ENCODE peak calls at places on chromosomes 12 and 14, in six cellular contexts. U is H1, V is H9, T is IMR-90, K is mesendoderm, C is mesenchymal stem cell. A is an unnamed sample.

GRCh38 chr14:54564071-54564798 is 2.7 kb upstream of the SAMD4A start:
- DNase-seq in V (no peak), U (no peak), T (peak), K (peak), C (peak), A (peak)

GRCh38 chr12:953776-954175 is 4.3 kb upstream of the RAD52 start:
- DNase-seq in U (no peak), V (no peak), T (peak), C (peak), K (no peak), A (peak)

GRCh38 chr14:94540031-94540794 is 21.0 kb upstream of the SERPINA4 start:
- DNase-seq in T (peak), C (no peak), U (no peak), V (no peak), K (no peak), A (peak)

GRCh38 chr12:508795-509194 is 49.1 kb downstream of the B4GALNT3 start:
- DNase-seq in V (no peak), U (no peak), T (no peak), K (no peak), C (no peak), A (no peak)

GRCh38 chr12:48982397-48983080 is 4.4 kb downstream of the WNT1 start:
- DNase-seq in C (no peak), U (no peak), V (no peak), K (no peak), T (no peak), A (no peak)

GRCh38 chr12:6754406-6754805 is 1.5 kb upstream of the MLF2 start:
- DNase-seq in C (no peak), U (no peak), T (no peak), K (no peak), V (no peak), A (no peak)

GRCh38 chr12:105279460-105280056 is 43.6 kb upstream of the APPL2 start:
- DNase-seq in V (peak), C (no peak), K (no peak), T (no peak), U (peak), A (peak)

GRCh38 chr12:107818984-107819383 is 44.5 kb downstream of the ASCL4 start:
- DNase-seq in T (peak), V (no peak), U (no peak), K (no peak), C (no peak), A (no peak)

GRCh38 chr14:69648480-69649414 is 37.4 kb downstream of the SUSD6 start:
- DNase-seq in U (no peak), V (no peak), T (peak), K (no peak), C (peak), A (no peak)

GRCh38 chr14:102182190-102182589 is 42.5 kb downstream of the WDR20 start:
- DNase-seq in T (peak), C (peak), U (no peak), K (no peak), V (no peak), A (no peak)

GRCh38 chr12:90235642-90236041 is 527.0 kb upstream of the ATP2B1 start:
- DNase-seq in T (no peak), C (no peak), U (no peak), K (no peak), V (no peak), A (no peak)

GRCh38 chr12:12693111-12693671 is 2.8 kb downstream of the GPR19 start:
- DNase-seq in K (peak), V (no peak), T (no peak), U (no peak), C (no peak), A (no peak)

GRCh38 chr14:95300697-95301526 is 18.8 kb downstream of the CLMN start:
- DNase-seq in V (no peak), T (no peak), C (no peak), K (no peak), U (no peak), A (no peak)

GRCh38 chr12:74963867-74964331 is 245.7 kb downstream of the KCNC2 start:
- DNase-seq in C (no peak), K (no peak), V (no peak), U (no peak), T (no peak), A (no peak)

GRCh38 chr14:52012635-52013034 is 23.3 kb downstream of the RTRAF start:
- DNase-seq in C (peak), T (no peak), K (no peak), U (no peak), V (no peak), A (no peak)

GRCh38 chr12:20646239-20646827 is 48.8 kb upstream of the SLCO1C1 start:
- DNase-seq in T (peak), C (peak), U (no peak), K (peak), V (no peak), A (no peak)

GRCh38 chr12:18683603-18684002 is 54.2 kb downstream of the PLCZ1 start:
- DNase-seq in K (peak), C (peak), V (no peak), T (peak), U (no peak), A (no peak)

GRCh38 chr12:3330976-3331375 is 160.0 kb upstream of the PRMT8 start:
- DNase-seq in V (no peak), C (no peak), K (no peak), U (no peak), T (no peak), A (no peak)

GRCh38 chr14:94539181-94539580 is 22.1 kb upstream of the SERPINA4 start:
- DNase-seq in C (no peak), T (no peak), V (no peak), U (no peak), K (no peak), A (no peak)

GRCh38 chr12:124727244-124727673 is 136.4 kb downstream of the SCARB1 start:
- DNase-seq in U (no peak), T (no peak), C (peak), V (no peak), K (no peak), A (peak)

GRCh38 chr12:27434673-27435565 is 11.6 kb upstream of the SMCO2 start:
- DNase-seq in C (no peak), U (no peak), K (no peak), T (no peak), V (no peak), A (peak)

GRCh38 chr14:48398675-48399282 is 723.4 kb upstream of the MDGA2 start:
- DNase-seq in V (no peak), K (peak), C (peak), T (peak), U (no peak), A (peak)

GRCh38 chr12:32515137-32515860 is 115.9 kb downstream of the FGD4 start:
- DNase-seq in V (no peak), C (no peak), K (peak), U (no peak), T (no peak), A (peak)

GRCh38 chr12:9754097-9754964 is 6.4 kb downstream of the CD69 start:
- DNase-seq in C (no peak), V (no peak), K (no peak), U (no peak), T (no peak), A (no peak)

GRCh38 chr12:9906888-9907287 is 25.3 kb downstream of the CLEC2A start:
- DNase-seq in V (no peak), U (no peak), C (no peak), K (no peak), T (no peak), A (no peak)

GRCh38 chr12:77914089-77914488 is 83.4 kb downstream of the NAV3 start:
- DNase-seq in K (no peak), C (no peak), U (no peak), T (no peak), V (no peak), A (no peak)

GRCh38 chr12:104201238-104202001 is 14.2 kb upstream of the TXNRD1 start:
- DNase-seq in C (peak), U (peak), V (peak), K (peak), T (peak), A (peak)

GRCh38 chr12:113407931-113408585 is 4.4 kb upstream of the SDS start:
- DNase-seq in C (no peak), K (no peak), V (no peak), T (peak), U (no peak), A (no peak)

GRCh38 chr12:113414519-113415038 is 7.6 kb upstream of the SDSL start:
- DNase-seq in U (no peak), T (no peak), V (no peak), C (no peak), K (no peak), A (no peak)

GRCh38 chr12:113413488-113413939 is 8.7 kb upstream of the SDSL start:
- DNase-seq in U (no peak), T (peak), K (peak), C (peak), V (no peak), A (no peak)

GRCh38 chr12:113405687-113406086 is 2.0 kb upstream of the SDS start:
- DNase-seq in V (no peak), U (no peak), C (no peak), T (no peak), K (no peak), A (no peak)

DNA sequence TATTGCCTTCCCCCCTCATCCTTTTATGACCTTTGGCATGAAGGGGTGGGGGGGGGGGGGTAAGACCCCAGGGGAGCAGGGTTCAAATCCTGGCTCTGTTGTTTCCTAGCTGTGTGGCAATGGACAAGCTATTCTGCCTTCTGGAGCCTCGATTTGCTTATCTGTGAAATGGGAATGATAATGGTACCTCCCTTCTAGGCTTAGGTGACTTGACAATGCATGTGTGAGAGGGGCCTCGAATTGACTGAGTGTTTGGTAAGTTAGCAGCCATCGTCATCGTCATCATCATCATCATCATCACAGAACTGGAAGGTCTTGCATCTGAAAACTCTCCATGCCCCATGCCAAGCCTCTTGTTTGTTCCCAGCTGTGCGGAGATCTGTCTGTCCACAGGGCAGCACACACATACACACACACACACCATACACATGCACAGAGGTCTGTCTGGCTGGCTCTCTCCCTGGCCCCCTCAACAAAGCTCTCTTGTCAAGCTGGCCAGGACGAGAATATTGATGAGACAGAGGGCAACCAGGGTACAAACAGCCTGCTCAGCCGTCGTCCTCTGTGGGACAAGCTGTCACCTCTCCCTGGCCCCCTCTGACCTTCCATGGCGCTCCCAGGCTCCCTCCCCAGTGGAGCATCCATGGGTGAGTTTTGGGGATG is 5.9 kb upstream of the SDS start:
- DNase-seq in K (no peak), T (no peak), C (no peak), U (no peak), V (no peak), A (no peak)
- H2AK5ac ChIP-seq in K (no peak), T (no peak), C (no peak), U (peak), V (no peak), A (no peak)

GRCh38 chr12:51922762-51923505 is 15.6 kb downstream of the ACVRL1 start:
- DNase-seq in T (peak), K (no peak), U (no peak), C (peak), V (no peak), A (peak)
- H2AK5ac ChIP-seq in T (peak), K (no peak), U (no peak), C (no peak), V (no peak), A (no peak)

GRCh38 chr12:131989021-131989420 is 39.3 kb downstream of the EP400 start:
- DNase-seq in U (peak), T (no peak), V (no peak), C (no peak), K (no peak), A (no peak)

GRCh38 chr12:131986361-131986760 is 36.6 kb downstream of the EP400 start:
- DNase-seq in K (no peak), T (no peak), V (no peak), C (no peak), U (peak), A (no peak)

GRCh38 chr12:131986847-131987398 is 37.2 kb downstream of the EP400 start:
- DNase-seq in K (peak), U (no peak), V (no peak), T (no peak), C (no peak), A (no peak)

GRCh38 chr12:131987552-131987951 is 37.8 kb downstream of the EP400 start:
- DNase-seq in U (peak), C (no peak), T (no peak), K (no peak), V (no peak), A (no peak)

GRCh38 chr12:131988054-131988796 is 38.5 kb downstream of the EP400 start:
- DNase-seq in C (no peak), K (peak), U (peak), V (no peak), T (no peak), A (no peak)
- H2AK5ac ChIP-seq in C (peak), K (no peak), U (peak), V (no peak), T (no peak), A (no peak)

GRCh38 chr14:99644035-99644587 is 818 bp upstream of the HHIPL1 start:
- DNase-seq in T (no peak), V (no peak), C (no peak), U (no peak), K (no peak), A (no peak)

GRCh38 chr14:99644723-99645544 is at the start of gene HHIPL1:
- DNase-seq in T (peak), V (no peak), K (peak), C (peak), U (peak), A (no peak)

GRCh38 chr14:99643343-99643742 is 1.6 kb upstream of the HHIPL1 start:
- DNase-seq in V (no peak), T (no peak), K (no peak), U (no peak), C (no peak), A (no peak)

GRCh38 chr14:99647407-99647806 is 2.5 kb downstream of the HHIPL1 start:
- DNase-seq in C (peak), V (no peak), K (peak), T (peak), U (no peak), A (no peak)

DNA sequence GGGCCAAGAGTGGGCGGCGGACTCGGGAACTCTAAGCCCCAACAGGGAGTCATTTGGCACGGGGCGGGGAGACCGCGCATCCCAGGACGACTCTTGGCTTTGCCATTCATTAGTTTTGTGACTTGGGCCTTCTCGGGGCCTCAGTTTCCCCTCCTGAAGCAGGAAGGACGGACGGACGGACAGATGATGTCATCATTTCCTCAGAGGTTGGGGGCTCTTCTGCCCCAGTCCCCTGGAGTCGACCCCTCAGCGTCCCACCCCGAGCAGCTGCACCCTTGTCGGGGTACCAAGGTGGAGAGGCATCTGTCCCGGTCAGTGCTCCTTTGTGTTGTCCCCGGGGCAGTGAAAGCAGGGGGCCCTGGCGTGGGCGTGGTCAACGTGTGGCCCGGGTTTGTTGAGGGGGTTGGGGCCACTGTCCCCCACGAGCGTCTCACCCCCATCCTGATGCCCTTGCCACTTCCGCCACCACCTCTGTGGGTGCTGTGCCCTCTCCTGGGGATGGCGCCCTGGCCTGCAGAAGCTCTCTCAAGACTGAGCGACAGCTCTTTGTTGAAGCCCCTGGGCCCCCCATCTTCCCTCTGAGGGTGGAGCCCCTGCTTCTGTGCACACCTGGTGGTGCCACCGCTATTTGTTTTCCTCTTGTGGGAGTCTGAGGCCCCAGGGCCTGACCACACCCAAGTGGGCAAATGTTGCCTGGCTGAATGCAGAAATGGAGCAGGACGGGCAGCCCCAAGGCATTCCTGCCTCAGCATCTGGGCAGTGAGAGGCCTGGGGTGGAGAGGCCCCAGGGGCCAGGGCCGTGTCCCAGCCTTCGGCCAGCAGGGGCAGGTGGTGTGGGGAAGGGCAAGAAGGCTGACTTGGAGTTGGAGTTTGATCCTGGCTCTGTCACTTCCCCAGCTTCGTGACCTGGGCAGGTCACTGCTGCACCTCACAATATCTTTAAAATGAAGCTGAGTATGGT is 896 bp downstream of the HHIPL1 start:
- DNase-seq in T (no peak), U (peak), C (no peak), V (no peak), K (no peak), A (no peak)
- H2AK5ac ChIP-seq in T (no peak), U (no peak), C (no peak), V (no peak), K (no peak), A (no peak)

DNA sequence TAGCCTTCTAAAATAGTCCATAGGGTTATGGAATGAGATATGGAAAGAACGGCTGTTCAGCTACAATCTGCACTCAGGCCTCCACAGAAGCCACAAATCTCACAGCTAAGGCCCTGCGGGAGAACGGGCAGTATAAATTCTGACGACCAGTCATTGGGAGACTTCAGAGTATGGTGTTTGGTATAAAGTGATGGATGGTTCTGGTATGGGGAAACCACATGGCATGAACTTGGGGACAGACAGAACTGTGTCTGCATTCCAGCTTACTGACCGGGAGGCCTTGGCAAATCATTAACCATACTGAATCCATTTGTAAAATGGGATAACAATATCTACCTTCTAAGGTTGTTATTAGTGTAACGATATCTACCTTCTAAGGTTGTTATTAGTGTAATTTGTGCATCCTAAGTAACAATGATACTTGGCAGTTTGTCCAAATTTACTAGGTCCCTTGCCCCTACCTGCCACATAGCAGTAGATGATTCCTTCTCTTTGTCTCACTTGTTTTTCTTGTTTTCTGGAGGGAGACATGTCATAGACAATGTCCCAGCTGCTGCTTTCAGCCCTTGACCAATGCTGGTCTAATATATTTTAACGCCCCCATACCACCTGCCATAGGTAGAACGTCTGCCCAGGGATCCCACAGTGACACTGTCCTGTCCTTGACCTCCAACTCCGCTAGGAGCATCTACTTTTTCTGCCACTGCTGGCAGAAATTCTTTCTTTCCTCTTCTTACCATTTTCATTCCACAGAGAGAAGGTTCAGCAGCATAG is 6.8 kb downstream of the CDKL1 start:
- DNase-seq in V (no peak), U (no peak), T (no peak), K (no peak), C (no peak), A (no peak)
- H2AK5ac ChIP-seq in V (no peak), U (no peak), T (no peak), K (no peak), C (peak), A (no peak)

A was measured in trophoblast cell.